ENCODE peak calls at places on chromosomes 11 and 22, in four cellular contexts. F is K562, X is HepG2, W is H1. H is an unnamed sample. For H3K4me1, the result is how much of the 10 kb centered on the place peaks cover.

GRCh38 chr11:7555067-7555699 is 41.4 kb downstream of the PPFIBP2 start:
- DNase-seq in F (no peak), X (no peak), W (no peak), H (no peak)

GRCh38 chr22:47352920-47353700 is 590.7 kb downstream of the TBC1D22A start:
- DNase-seq in F (no peak), X (no peak), W (no peak), H (no peak)

GRCh38 chr11:66569076-66569475 is 670 bp upstream of the CTSF start:
- DNase-seq in F (no peak), X (no peak), W (no peak), H (no peak)

GRCh38 chr11:33539659-33540249 is 160.9 kb downstream of the C11orf91 start:
- DNase-seq in F (no peak), X (no peak), W (no peak), H (no peak)

GRCh38 chr11:114228401-114229061 is 67.7 kb upstream of the NNMT start:
- DNase-seq in F (no peak), X (no peak), W (no peak), H (no peak)

GRCh38 chr11:57440744-57441414 is 14.0 kb upstream of the SLC43A3 start:
- DNase-seq in F (no peak), X (peak), W (no peak), H (no peak)

GRCh38 chr22:37907036-37907954 is 1.2 kb downstream of the MICALL1 start:
- DNase-seq in F (no peak), X (no peak), W (no peak), H (no peak)

GRCh38 chr11:2799881-2800654 is 85.5 kb downstream of the CDKN1C start:
- DNase-seq in F (peak), X (no peak), W (no peak), H (no peak)

GRCh38 chr22:30490399-30490798 is 15.1 kb downstream of the SEC14L4 start:
- DNase-seq in F (peak), X (peak), W (no peak), H (no peak)

GRCh38 chr11:47051217-47051616 is 114.7 kb downstream of the CSTPP1 start:
- DNase-seq in F (no peak), X (no peak), W (no peak), H (no peak)

GRCh38 chr11:124915541-124916369 is 3.3 kb upstream of the HEPN1 start:
- DNase-seq in F (no peak), X (no peak), W (no peak), H (no peak)

GRCh38 chr11:92964471-92964870 is 5.0 kb upstream of the MTNR1B start:
- DNase-seq in F (no peak), X (no peak), W (no peak), H (no peak)

GRCh38 chr11:11977206-11977938 is 31.1 kb downstream of the DKK3 start:
- DNase-seq in F (no peak), X (no peak), W (no peak), H (peak)

GRCh38 chr22:37214431-37215025 is 2.3 kb upstream of the SSTR3 start:
- DNase-seq in F (no peak), X (no peak), W (no peak), H (no peak)

GRCh38 chr22:28711820-28712777 is 29.5 kb downstream of the CHEK2 start:
- DNase-seq in F (peak), X (peak), W (no peak), H (no peak)

GRCh38 chr11:131694526-131695424 is 324.4 kb downstream of the NTM start:
- DNase-seq in F (peak), X (peak), W (peak), H (peak)

GRCh38 chr11:67484847-67485311 is 2.1 kb downstream of the AIP start:
- DNase-seq in F (no peak), X (no peak), W (no peak), H (no peak)

GRCh38 chr11:122724520-122724919 is 69.0 kb downstream of the UBASH3B start:
- DNase-seq in F (no peak), X (no peak), W (no peak), H (no peak)

GRCh38 chr22:38465673-38466490 is 2.0 kb upstream of the KDELR3 start:
- DNase-seq in F (no peak), X (no peak), W (no peak), H (no peak)

GRCh38 chr11:132987936-132988335 is 544.4 kb downstream of the OPCML start:
- DNase-seq in F (no peak), X (no peak), W (no peak), H (no peak)

GRCh38 chr11:38693306-38693705 is 2095.3 kb upstream of the RAG2 start:
- DNase-seq in F (no peak), X (no peak), W (no peak), H (no peak)

GRCh38 chr11:86486261-86487030 is 111.8 kb downstream of the CCDC81 start:
- DNase-seq in F (no peak), X (no peak), W (no peak), H (no peak)

GRCh38 chr22:36435516-36436415 is 45.7 kb downstream of the TXN2 start:
- DNase-seq in F (no peak), X (peak), W (no peak), H (no peak)

GRCh38 chr11:99739464-99740089 is 718.8 kb downstream of the CNTN5 start:
- DNase-seq in F (peak), X (peak), W (peak), H (no peak)

GRCh38 chr11:104146421-104146820 is 17.5 kb downstream of the PDGFD start:
- DNase-seq in F (no peak), X (no peak), W (no peak), H (no peak)

GRCh38 chr11:77046060-77046501 is 11.9 kb downstream of the B3GNT6 start:
- DNase-seq in F (peak), X (no peak), W (no peak), H (peak)

GRCh38 chr22:30288414-30289125 is 735 bp downstream of the CASTOR1 start:
- DNase-seq in F (no peak), X (no peak), W (no peak), H (no peak)

GRCh38 chr11:70532066-70532440 is 133.7 kb downstream of the CTTN start:
- DNase-seq in F (no peak), X (no peak), W (no peak), H (no peak)

GRCh38 chr11:43419460-43419859 is 60.7 kb downstream of the TTC17 start:
- DNase-seq in F (peak), X (peak), W (no peak), H (peak)

GRCh38 chr11:11381471-11382100 is 28.5 kb upstream of the CSNK2A3 start:
- DNase-seq in F (no peak), X (no peak), W (no peak), H (no peak)

GRCh38 chr11:1344056-1344635 is 34.7 kb upstream of the TOLLIP start:
- DNase-seq in F (no peak), X (no peak), W (no peak), H (no peak)

GRCh38 chr11:13962562-13963168 is at the start of gene SPON1:
- DNase-seq in F (no peak), X (no peak), W (no peak), H (no peak)

GRCh38 chr22:19665784-19666662 is 48.3 kb upstream of the SEPTIN5 start:
- DNase-seq in F (peak), X (no peak), W (no peak), H (no peak)

GRCh38 chr22:38748487-38749136 is 7.2 kb downstream of the SUN2 start:
- DNase-seq in F (no peak), X (no peak), W (no peak), H (no peak)

GRCh38 chr22:49368976-49369725 is 458.5 kb downstream of the BRD1 start:
- DNase-seq in F (peak), X (no peak), W (no peak), H (no peak)

DNA sequence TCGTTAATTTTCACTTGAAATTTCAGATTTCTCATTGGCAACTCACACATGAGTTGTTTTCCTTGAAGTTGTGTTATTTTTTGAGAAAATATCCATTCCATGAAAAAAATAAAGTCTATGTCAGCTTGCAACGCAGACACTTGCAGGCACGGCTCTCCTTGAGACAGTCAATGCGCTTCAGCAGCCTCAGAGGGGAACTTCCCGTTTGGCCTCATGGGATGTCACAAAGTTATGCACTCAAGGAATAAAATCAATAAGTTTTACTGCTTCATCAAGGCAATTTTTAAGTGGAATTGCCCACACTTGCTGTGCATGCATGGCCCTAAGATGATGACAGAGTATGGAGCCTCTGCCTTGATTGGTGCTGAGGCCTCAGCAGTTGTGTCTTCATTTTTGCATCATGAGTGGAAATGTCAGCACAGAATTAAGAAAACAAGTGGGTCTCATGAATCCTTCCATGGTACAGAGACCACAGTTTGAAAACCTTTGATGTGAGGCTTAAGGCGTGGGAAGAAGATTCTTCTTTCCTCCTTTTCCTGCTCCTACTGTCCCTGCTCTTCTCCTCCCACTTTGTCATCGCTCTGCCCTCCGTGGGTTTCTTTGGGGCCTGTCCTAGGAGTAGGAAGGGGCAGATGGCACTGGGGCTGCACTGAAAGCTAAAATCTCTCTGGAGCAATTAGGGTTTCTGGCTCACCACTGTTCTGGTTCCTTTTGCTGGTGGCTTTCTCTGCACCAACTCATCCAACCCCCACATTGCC is 509.0 kb upstream of the B3GAT1 start:
- DNase-seq in F (no peak), X (no peak), W (no peak), H (no peak)
- TF ChIP-seq ZNF274 in F (no peak), X (no peak), W (no peak), H (no peak)

GRCh38 chr22:21815958-21816357 is 51.5 kb downstream of the MAPK1 start:
- DNase-seq in F (peak), X (no peak), W (no peak), H (no peak)

GRCh38 chr22:21816787-21817496 is 50.5 kb downstream of the MAPK1 start:
- DNase-seq in F (peak), X (no peak), W (no peak), H (no peak)

GRCh38 chr22:21816472-21816786 is 51.0 kb downstream of the MAPK1 start:
- DNase-seq in F (no peak), X (no peak), W (no peak), H (no peak)

GRCh38 chr22:21818487-21819182 is 48.8 kb downstream of the MAPK1 start:
- DNase-seq in F (peak), X (no peak), W (no peak), H (no peak)

DNA sequence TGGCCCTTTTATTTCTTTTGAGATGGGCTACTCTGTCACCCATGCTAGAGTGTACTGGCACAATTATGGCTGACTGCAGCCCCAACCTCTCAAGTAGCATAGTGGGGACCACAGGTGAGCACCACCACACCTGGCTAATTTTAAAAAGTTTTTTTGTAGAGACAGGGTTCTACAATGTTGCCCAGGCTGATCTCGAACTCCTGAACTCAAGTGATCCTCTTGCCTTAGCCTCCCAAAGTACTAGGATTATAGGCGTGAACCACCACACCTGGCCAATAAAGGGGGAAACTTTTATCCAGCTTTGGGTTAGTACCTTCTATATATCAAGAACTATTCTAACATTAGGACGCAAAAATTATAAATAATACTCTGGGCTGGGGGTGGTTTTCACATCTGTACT is 52.1 kb downstream of the MAPK1 start:
- DNase-seq in F (no peak), X (no peak), W (no peak), H (no peak)
- H3K4me1 ChIP-seq in F (under half), X (under half), W (under half), H (under half)

DNA sequence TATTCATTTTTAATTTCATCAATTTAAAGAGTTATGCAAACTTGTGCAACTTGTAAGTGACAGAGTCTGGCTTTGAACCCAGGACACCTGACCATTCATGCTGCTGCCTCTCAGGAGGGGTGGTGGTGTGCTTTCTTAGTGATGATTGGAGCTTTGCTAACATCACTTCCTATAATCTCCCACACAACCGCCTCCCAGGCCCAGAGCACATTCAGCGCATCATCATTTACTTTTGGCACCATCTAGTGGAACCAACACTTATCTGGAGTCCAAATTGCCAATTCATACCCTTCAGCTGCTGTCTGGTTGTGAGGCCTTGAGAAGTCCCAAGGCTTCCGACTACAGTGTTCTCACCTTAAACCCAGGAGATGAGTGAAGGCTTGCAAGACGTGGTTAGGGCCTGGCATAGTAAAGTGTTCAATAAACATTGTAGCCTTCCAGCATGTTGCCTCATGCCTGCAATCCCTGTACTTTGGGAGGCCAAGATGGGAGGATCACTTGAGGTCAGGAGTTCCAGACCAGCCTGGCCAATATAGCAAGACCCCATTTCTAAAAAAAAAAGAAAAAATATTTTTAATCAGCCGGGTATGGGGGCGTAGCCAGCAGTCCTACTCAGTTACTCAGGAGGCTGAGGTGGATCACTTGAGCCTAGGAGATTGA is 1.1 kb upstream of the TTLL1 start:
- DNase-seq in F (peak), X (peak), W (no peak), H (peak)
- TF ChIP-seq FOSL1 in F (no peak), X (no peak), W (no peak), H (no peak)

GRCh38 chr11:35305670-35306382 is 113.5 kb downstream of the SLC1A2 start:
- DNase-seq in F (peak), X (peak), W (peak), H (peak)
- TF ChIP-seq ZNF274 in F (no peak), X (no peak), W (no peak), H (no peak)

DNA sequence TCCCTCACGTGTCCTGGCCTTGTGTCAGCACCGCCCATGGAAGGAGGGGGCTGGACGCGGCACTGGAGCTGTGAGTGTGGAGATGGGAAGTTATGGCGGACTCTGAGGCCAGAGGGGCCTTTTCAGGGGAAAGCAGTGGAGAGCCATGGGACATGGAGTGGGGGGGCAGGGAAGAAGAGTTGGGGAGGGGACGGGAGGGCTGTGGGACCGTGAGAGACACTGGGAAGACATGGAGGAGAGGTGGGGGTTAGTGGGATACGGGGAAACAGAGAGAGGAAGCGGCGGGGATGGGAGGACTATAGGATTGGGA is 58.2 kb downstream of the FBXO7 start:
- DNase-seq in F (no peak), X (no peak), W (no peak), H (no peak)
- H3K4me1 ChIP-seq in F (under half), X (half or more), W (under half), H (under half)

DNA sequence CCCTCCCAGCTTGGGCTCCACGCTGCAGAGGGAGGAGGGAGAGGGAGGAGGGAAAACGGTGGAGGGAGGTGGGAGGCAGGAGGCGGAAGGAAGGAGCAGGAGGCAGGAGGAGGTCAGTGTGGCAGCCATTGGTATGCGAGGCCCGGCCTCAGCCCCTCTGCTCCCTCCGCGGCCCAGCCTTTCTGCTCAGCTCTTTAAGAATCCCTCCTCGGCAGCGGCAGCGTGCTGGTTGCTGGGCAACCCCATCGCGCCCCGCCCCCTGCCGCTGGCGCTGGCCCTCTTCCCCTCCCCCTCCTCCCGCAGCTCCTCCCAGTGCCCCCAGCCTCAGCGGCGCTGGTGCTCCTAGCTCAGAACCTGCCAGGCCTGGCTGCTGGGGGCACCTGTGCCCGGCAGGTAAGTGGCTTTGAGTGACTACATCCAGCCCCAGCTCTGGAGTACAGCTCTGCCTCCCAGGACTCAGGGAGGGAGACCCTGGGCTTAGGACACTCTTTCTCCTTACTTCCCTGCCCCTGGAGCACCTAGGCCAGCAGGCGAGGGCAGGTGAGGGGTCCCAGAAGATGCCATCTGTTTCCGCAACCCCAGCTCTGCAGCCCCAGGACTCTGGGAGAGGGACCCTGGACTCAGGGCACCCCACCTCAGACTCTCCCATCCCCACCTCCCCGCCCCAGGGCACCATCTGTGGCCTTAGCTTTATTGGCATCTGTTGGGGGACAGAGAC is 7.2 kb upstream of the FLRT1 start:
- DNase-seq in F (peak), X (no peak), W (peak), H (no peak)
- TF ChIP-seq FOSL1 in F (no peak), X (no peak), W (no peak), H (no peak)

GRCh38 chr22:45397806-45398205 is 15.6 kb downstream of the SMC1B start:
- DNase-seq in F (no peak), X (peak), W (no peak), H (no peak)
- TF ChIP-seq ZNF274 in F (no peak), X (no peak), W (no peak), H (no peak)

H was measured in HCT116.